ENCODE peak calls at places on chromosomes 1 and 21, in five cellular contexts. F, A, B, Q and H are unnamed samples. For H3K4me1, the result is how much of the 10 kb centered on the place peaks cover.

GRCh38 chr1:75083848-75084514 is 50.2 kb upstream of the LHX8 start:
- DNase-seq in F (no peak), A (no peak), B (no peak), Q (peak), H (no peak)

GRCh38 chr1:167158095-167158812 is 62.4 kb upstream of the POU2F1 start:
- DNase-seq in F (no peak), A (no peak), B (no peak), Q (no peak), H (no peak)

GRCh38 chr1:99867682-99868081 is 17.5 kb downstream of the AGL start:
- DNase-seq in F (no peak), A (no peak), B (no peak), Q (no peak), H (no peak)

GRCh38 chr21:26405735-26406361 is 167.2 kb downstream of the CYYR1 start:
- DNase-seq in F (peak), A (peak), B (no peak), Q (peak), H (peak)

GRCh38 chr1:58727363-58727762 is 27.5 kb upstream of the MYSM1 start:
- DNase-seq in F (peak), A (peak), B (no peak), Q (peak), H (no peak)

GRCh38 chr1:8986814-8987190 is 39.4 kb downstream of the SLC2A7 start:
- DNase-seq in F (no peak), A (no peak), B (no peak), Q (no peak), H (no peak)

GRCh38 chr21:26067836-26068401 is 102.7 kb downstream of the APP start:
- DNase-seq in F (no peak), A (no peak), B (no peak), Q (no peak), H (peak)

GRCh38 chr1:212415107-212415841 is 588 bp upstream of the PACC1 start:
- DNase-seq in F (no peak), A (no peak), B (no peak), Q (no peak), H (no peak)

GRCh38 chr21:16085436-16085835 is 355.7 kb downstream of the USP25 start:
- DNase-seq in F (peak), A (no peak), B (no peak), Q (peak), H (no peak)

GRCh38 chr1:246434335-246434734 is 72.7 kb downstream of the SMYD3 start:
- DNase-seq in F (no peak), A (no peak), B (no peak), Q (no peak), H (no peak)

GRCh38 chr1:93678491-93678890 is 3.1 kb downstream of the BCAR3 start:
- DNase-seq in F (peak), A (no peak), B (no peak), Q (no peak), H (no peak)
- H3K4me1 ChIP-seq in F (under half), A (half or more), B (under half), Q (under half), H (under half)

DNA sequence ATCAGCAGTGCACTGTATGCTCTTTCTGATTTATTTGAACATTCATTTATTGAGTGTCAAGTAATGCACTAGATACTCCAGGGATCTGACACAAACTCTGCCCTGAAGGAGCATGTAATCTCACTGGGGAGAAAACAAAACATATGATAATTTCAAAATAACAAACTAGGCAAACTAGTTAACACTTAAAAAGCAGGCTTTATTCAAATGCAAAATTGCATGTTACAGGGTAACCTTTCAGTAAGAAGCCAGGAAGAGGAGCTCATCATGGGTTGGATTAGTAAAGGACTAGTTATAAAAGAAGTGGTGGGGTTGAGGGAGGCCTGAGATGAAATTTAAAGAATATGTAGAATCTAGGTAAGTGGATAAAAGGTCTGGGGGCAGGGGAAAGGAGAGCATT is 20.9 kb downstream of the SELL start:
- DNase-seq in F (no peak), A (no peak), B (no peak), Q (no peak), H (no peak)
- H3K4me1 ChIP-seq in F (under half), A (under half), B (under half), Q (under half), H (under half)

DNA sequence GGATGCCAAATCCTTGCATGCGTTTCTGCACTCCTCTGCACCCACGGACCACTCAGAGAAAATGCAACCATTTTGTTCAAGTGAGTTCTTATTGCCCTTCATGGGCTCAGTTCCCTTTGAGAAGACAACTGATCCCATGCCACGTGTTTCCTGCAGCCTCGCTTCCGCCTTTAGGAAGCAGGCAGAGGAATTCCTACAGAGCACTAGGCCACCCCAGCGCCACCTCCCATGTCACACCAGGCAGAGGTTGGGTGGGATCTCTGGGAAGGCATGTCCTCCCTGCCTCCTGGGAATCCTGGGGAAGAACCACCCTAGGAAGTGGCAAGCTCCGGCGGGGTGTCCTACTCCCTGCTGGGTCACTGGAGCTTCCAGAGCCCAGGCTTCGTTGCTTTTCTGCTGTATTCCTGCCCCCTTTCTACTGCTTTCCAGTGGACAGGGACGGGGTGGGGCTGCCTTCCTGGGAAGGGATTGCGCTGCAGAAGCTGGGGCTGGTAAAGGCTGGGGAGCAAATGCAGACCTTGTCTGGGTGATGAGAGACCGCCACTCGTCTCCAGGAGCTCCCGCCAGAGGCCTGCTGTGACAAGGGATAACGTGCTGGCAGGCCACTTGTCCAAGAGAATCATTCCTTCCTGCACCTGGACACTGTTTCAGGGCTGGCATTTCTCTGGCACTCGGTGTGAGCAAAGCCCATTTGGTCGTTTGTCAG is 478.2 kb upstream of the VAMP3 start:
- DNase-seq in F (no peak), A (no peak), B (no peak), Q (no peak), H (no peak)
- H3K4me1 ChIP-seq in F (under half), A (under half), B (under half), Q (under half), H (under half)

GRCh38 chr1:228748431-228748830 is 13.2 kb downstream of the RHOU start:
- DNase-seq in F (no peak), A (no peak), B (no peak), Q (no peak), H (no peak)
- H3K4me1 ChIP-seq in F (under half), A (under half), B (under half), Q (under half), H (under half)

GRCh38 chr1:160622885-160623633 is 23.8 kb downstream of the SLAMF1 start:
- DNase-seq in F (no peak), A (no peak), B (no peak), Q (no peak), H (no peak)
- H3K4me1 ChIP-seq in F (under half), A (under half), B (under half), Q (under half), H (under half)

DNA sequence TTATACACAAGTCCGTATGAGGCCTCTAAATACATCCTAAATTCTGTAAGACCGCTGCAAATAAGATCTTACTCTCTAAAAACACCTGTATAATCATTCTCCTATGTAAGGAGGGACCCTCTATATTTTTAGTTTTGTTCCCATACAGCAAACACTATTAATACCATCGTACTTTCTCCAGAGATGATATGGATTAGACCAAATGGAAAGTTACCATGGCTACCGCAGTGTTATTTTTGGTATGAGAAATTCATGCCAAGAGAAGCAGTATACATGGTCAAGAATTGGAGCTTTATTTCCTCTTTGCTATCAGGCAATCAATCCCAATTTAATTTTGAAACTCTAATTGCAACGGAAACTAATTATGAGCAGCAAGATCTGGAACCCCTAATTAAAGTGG is 70.0 kb downstream of the BCAR3 start:
- DNase-seq in F (no peak), A (no peak), B (no peak), Q (no peak), H (no peak)
- H3K4me1 ChIP-seq in F (under half), A (half or more), B (under half), Q (half or more), H (under half)

DNA sequence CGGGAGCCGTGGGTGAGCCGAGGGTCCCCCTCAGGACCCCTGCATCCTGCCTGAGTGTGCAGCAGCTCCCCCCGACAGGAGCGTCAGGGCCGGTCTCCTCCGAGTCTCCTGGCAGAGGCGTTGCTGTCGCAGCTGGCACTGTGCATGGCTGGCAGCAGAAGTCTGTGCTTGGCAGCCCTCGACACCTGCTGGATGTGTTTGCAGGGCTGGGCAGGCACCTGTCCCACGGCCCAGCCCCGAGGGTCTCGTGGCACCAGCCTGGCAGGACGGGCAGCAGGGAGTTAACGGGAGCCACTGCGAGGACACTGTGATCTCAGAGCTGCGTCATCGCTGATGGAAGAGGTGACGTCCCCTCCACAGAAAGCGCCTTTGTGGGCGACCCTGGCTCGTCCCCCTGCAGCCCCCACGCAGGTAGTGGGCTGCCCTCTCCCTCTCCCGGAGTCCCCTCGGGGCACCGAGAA is 15.1 kb downstream of the COL18A1 start:
- DNase-seq in F (no peak), A (no peak), B (no peak), Q (no peak), H (no peak)
- H3K4me1 ChIP-seq in F (under half), A (under half), B (under half), Q (under half), H (under half)